ENCODE peak calls at places on chromosome 12, in eight cellular contexts. One of them, this sample, is unnamed.

GRCh38 chr12:110079477-110080400 is 31.4 kb upstream of the C12orf76 start:
- DNase-seq in body of pancreas: peak; percentile 16
- DNase-seq in keratinocyte: no peak
- DNase-seq in right atrium auricular region: peak; percentile 59
- DNase-seq in activated CD4-positive, alpha-beta T cell treated with anti-CD3 and anti-CD28 coated beads for 24 hours: peak; percentile 49
- DNase-seq in IMR-90: peak; percentile 39
- DNase-seq in HFF-Myc: no peak
- DNase-seq in SW 1271: no peak
- DNase-seq in this sample: peak; percentile 84

GRCh38 chr12:27840229-27840999 is 60.4 kb upstream of the MANSC4 start:
- DNase-seq in HFF-Myc: no peak
- DNase-seq in activated CD4-positive, alpha-beta T cell treated with anti-CD3 and anti-CD28 coated beads for 24 hours: no peak
- DNase-seq in right atrium auricular region: no peak
- DNase-seq in body of pancreas: no peak
- DNase-seq in IMR-90: no peak
- DNase-seq in SW 1271: peak; percentile 25
- DNase-seq in keratinocyte: no peak
- DNase-seq in this sample: no peak

GRCh38 chr12:47892819-47893218 is 12.0 kb downstream of the VDR start:
- DNase-seq in body of pancreas: no peak
- DNase-seq in right atrium auricular region: no peak
- DNase-seq in keratinocyte: no peak
- DNase-seq in SW 1271: no peak
- DNase-seq in HFF-Myc: no peak
- DNase-seq in activated CD4-positive, alpha-beta T cell treated with anti-CD3 and anti-CD28 coated beads for 24 hours: no peak
- DNase-seq in IMR-90: peak; percentile 56
- DNase-seq in this sample: no peak

GRCh38 chr12:128078311-128078851 is 188.6 kb upstream of the TMEM132C start:
- DNase-seq in SW 1271: no peak
- DNase-seq in keratinocyte: no peak
- DNase-seq in activated CD4-positive, alpha-beta T cell treated with anti-CD3 and anti-CD28 coated beads for 24 hours: no peak
- DNase-seq in HFF-Myc: no peak
- DNase-seq in body of pancreas: no peak
- DNase-seq in IMR-90: no peak
- DNase-seq in right atrium auricular region: no peak
- DNase-seq in this sample: no peak

GRCh38 chr12:90366286-90366685 is 588.7 kb downstream of the CCER1 start:
- DNase-seq in IMR-90: peak; percentile 36
- DNase-seq in HFF-Myc: peak; percentile 54
- DNase-seq in body of pancreas: no peak
- DNase-seq in right atrium auricular region: no peak
- DNase-seq in activated CD4-positive, alpha-beta T cell treated with anti-CD3 and anti-CD28 coated beads for 24 hours: no peak
- DNase-seq in keratinocyte: no peak
- DNase-seq in SW 1271: no peak
- DNase-seq in this sample: no peak

GRCh38 chr12:16359512-16360491 is 12.4 kb downstream of the MGST1 start:
- DNase-seq in IMR-90: peak; percentile 47
- DNase-seq in SW 1271: peak; percentile 26
- DNase-seq in right atrium auricular region: no peak
- DNase-seq in keratinocyte: no peak
- DNase-seq in activated CD4-positive, alpha-beta T cell treated with anti-CD3 and anti-CD28 coated beads for 24 hours: no peak
- DNase-seq in HFF-Myc: no peak
- DNase-seq in body of pancreas: peak; percentile 78
- DNase-seq in this sample: no peak

GRCh38 chr12:89335452-89336244 is 16.7 kb downstream of the DUSP6 start:
- DNase-seq in IMR-90: no peak
- DNase-seq in HFF-Myc: no peak
- DNase-seq in keratinocyte: no peak
- DNase-seq in right atrium auricular region: no peak
- DNase-seq in SW 1271: no peak
- DNase-seq in body of pancreas: no peak
- DNase-seq in activated CD4-positive, alpha-beta T cell treated with anti-CD3 and anti-CD28 coated beads for 24 hours: no peak
- DNase-seq in this sample: no peak

GRCh38 chr12:105386431-105386830 is 55.9 kb downstream of the C12orf75 start:
- DNase-seq in SW 1271: no peak
- DNase-seq in body of pancreas: no peak
- DNase-seq in HFF-Myc: no peak
- DNase-seq in activated CD4-positive, alpha-beta T cell treated with anti-CD3 and anti-CD28 coated beads for 24 hours: no peak
- DNase-seq in IMR-90: no peak
- DNase-seq in right atrium auricular region: no peak
- DNase-seq in keratinocyte: no peak
- DNase-seq in this sample: no peak

GRCh38 chr12:100675432-100675831 is 101.9 kb downstream of the GAS2L3 start:
- DNase-seq in IMR-90: peak; percentile 72
- DNase-seq in right atrium auricular region: no peak
- DNase-seq in body of pancreas: peak; percentile 22
- DNase-seq in activated CD4-positive, alpha-beta T cell treated with anti-CD3 and anti-CD28 coated beads for 24 hours: no peak
- DNase-seq in SW 1271: no peak
- DNase-seq in HFF-Myc: peak; percentile 22
- DNase-seq in keratinocyte: no peak
- DNase-seq in this sample: no peak

GRCh38 chr12:38543151-38543550 is 226.6 kb downstream of the ALG10B start:
- DNase-seq in HFF-Myc: no peak
- DNase-seq in body of pancreas: no peak
- DNase-seq in SW 1271: no peak
- DNase-seq in keratinocyte: no peak
- DNase-seq in IMR-90: no peak
- DNase-seq in activated CD4-positive, alpha-beta T cell treated with anti-CD3 and anti-CD28 coated beads for 24 hours: no peak
- DNase-seq in right atrium auricular region: no peak
- DNase-seq in this sample: no peak

GRCh38 chr12:114762490-114763110 is 78.6 kb upstream of the TBX3 start:
- DNase-seq in HFF-Myc: no peak
- DNase-seq in right atrium auricular region: no peak
- DNase-seq in activated CD4-positive, alpha-beta T cell treated with anti-CD3 and anti-CD28 coated beads for 24 hours: no peak
- DNase-seq in IMR-90: peak; percentile 95
- DNase-seq in keratinocyte: no peak
- DNase-seq in SW 1271: no peak
- DNase-seq in body of pancreas: no peak
- DNase-seq in this sample: no peak

GRCh38 chr12:124464062-124464461 is 103.3 kb downstream of the NCOR2 start:
- DNase-seq in IMR-90: peak; percentile 23
- DNase-seq in activated CD4-positive, alpha-beta T cell treated with anti-CD3 and anti-CD28 coated beads for 24 hours: no peak
- DNase-seq in HFF-Myc: no peak
- DNase-seq in right atrium auricular region: no peak
- DNase-seq in SW 1271: no peak
- DNase-seq in body of pancreas: no peak
- DNase-seq in keratinocyte: no peak
- DNase-seq in this sample: no peak

GRCh38 chr12:63882844-63883243 is 38.3 kb downstream of the SRGAP1 start:
- DNase-seq in HFF-Myc: no peak
- DNase-seq in activated CD4-positive, alpha-beta T cell treated with anti-CD3 and anti-CD28 coated beads for 24 hours: no peak
- DNase-seq in right atrium auricular region: no peak
- DNase-seq in SW 1271: no peak
- DNase-seq in IMR-90: peak; percentile 59
- DNase-seq in body of pancreas: no peak
- DNase-seq in keratinocyte: no peak
- DNase-seq in this sample: no peak

GRCh38 chr12:57089259-57090245 is 638 bp downstream of the NAB2 start:
- DNase-seq in keratinocyte: no peak
- DNase-seq in body of pancreas: peak; percentile 41
- DNase-seq in IMR-90: peak; percentile 51
- DNase-seq in HFF-Myc: no peak
- DNase-seq in activated CD4-positive, alpha-beta T cell treated with anti-CD3 and anti-CD28 coated beads for 24 hours: peak; percentile 26
- DNase-seq in SW 1271: peak; percentile 57
- DNase-seq in right atrium auricular region: peak; percentile 86
- DNase-seq in this sample: no peak

GRCh38 chr12:20631711-20632110 is 63.4 kb upstream of the SLCO1C1 start:
- DNase-seq in IMR-90: no peak
- DNase-seq in right atrium auricular region: no peak
- DNase-seq in body of pancreas: no peak
- DNase-seq in SW 1271: no peak
- DNase-seq in activated CD4-positive, alpha-beta T cell treated with anti-CD3 and anti-CD28 coated beads for 24 hours: no peak
- DNase-seq in keratinocyte: no peak
- DNase-seq in HFF-Myc: no peak
- DNase-seq in this sample: no peak

GRCh38 chr12:9883175-9883574 is 1.9 kb downstream of the KLRF2 start:
- DNase-seq in activated CD4-positive, alpha-beta T cell treated with anti-CD3 and anti-CD28 coated beads for 24 hours: no peak
- DNase-seq in IMR-90: no peak
- DNase-seq in HFF-Myc: no peak
- DNase-seq in body of pancreas: no peak
- DNase-seq in right atrium auricular region: no peak
- DNase-seq in SW 1271: no peak
- DNase-seq in keratinocyte: no peak
- DNase-seq in this sample: no peak

GRCh38 chr12:21759737-21760136 is 14.8 kb downstream of the KCNJ8 start:
- DNase-seq in SW 1271: no peak
- DNase-seq in keratinocyte: no peak
- DNase-seq in IMR-90: no peak
- DNase-seq in right atrium auricular region: no peak
- DNase-seq in activated CD4-positive, alpha-beta T cell treated with anti-CD3 and anti-CD28 coated beads for 24 hours: no peak
- DNase-seq in HFF-Myc: no peak
- DNase-seq in body of pancreas: no peak
- DNase-seq in this sample: no peak

GRCh38 chr12:116969615-116970575 is 59.1 kb downstream of the FBXW8 start:
- DNase-seq in right atrium auricular region: peak; percentile 60
- DNase-seq in HFF-Myc: no peak
- DNase-seq in SW 1271: no peak
- DNase-seq in IMR-90: no peak
- DNase-seq in body of pancreas: no peak
- DNase-seq in keratinocyte: no peak
- DNase-seq in activated CD4-positive, alpha-beta T cell treated with anti-CD3 and anti-CD28 coated beads for 24 hours: no peak
- DNase-seq in this sample: no peak

GRCh38 chr12:52139579-52140062 is 52.2 kb downstream of the KRT80 start:
- DNase-seq in SW 1271: peak; percentile 55
- DNase-seq in activated CD4-positive, alpha-beta T cell treated with anti-CD3 and anti-CD28 coated beads for 24 hours: no peak
- DNase-seq in right atrium auricular region: no peak
- DNase-seq in keratinocyte: no peak
- DNase-seq in body of pancreas: peak; percentile 72
- DNase-seq in IMR-90: peak; percentile 55
- DNase-seq in HFF-Myc: no peak
- DNase-seq in this sample: no peak

GRCh38 chr12:13304924-13305323 is 108.4 kb downstream of the EMP1 start:
- DNase-seq in body of pancreas: no peak
- DNase-seq in activated CD4-positive, alpha-beta T cell treated with anti-CD3 and anti-CD28 coated beads for 24 hours: no peak
- DNase-seq in right atrium auricular region: no peak
- DNase-seq in HFF-Myc: no peak
- DNase-seq in keratinocyte: no peak
- DNase-seq in IMR-90: no peak
- DNase-seq in SW 1271: no peak
- DNase-seq in this sample: no peak

GRCh38 chr12:118773956-118774723 is 207.2 kb upstream of the SRRM4 start:
- DNase-seq in activated CD4-positive, alpha-beta T cell treated with anti-CD3 and anti-CD28 coated beads for 24 hours: no peak
- DNase-seq in SW 1271: no peak
- DNase-seq in keratinocyte: no peak
- DNase-seq in right atrium auricular region: no peak
- DNase-seq in HFF-Myc: no peak
- DNase-seq in body of pancreas: no peak
- DNase-seq in IMR-90: no peak
- DNase-seq in this sample: peak; percentile 88

GRCh38 chr12:122227341-122227740 is 1.5 kb upstream of the DIABLO start:
- DNase-seq in IMR-90: no peak
- DNase-seq in activated CD4-positive, alpha-beta T cell treated with anti-CD3 and anti-CD28 coated beads for 24 hours: no peak
- DNase-seq in SW 1271: no peak
- DNase-seq in body of pancreas: no peak
- DNase-seq in keratinocyte: no peak
- DNase-seq in HFF-Myc: no peak
- DNase-seq in right atrium auricular region: no peak
- DNase-seq in this sample: no peak

GRCh38 chr12:79858518-79858917 is 76.4 kb downstream of the PPP1R12A start:
- DNase-seq in right atrium auricular region: no peak
- DNase-seq in SW 1271: no peak
- DNase-seq in activated CD4-positive, alpha-beta T cell treated with anti-CD3 and anti-CD28 coated beads for 24 hours: no peak
- DNase-seq in keratinocyte: no peak
- DNase-seq in IMR-90: peak; percentile 19
- DNase-seq in body of pancreas: no peak
- DNase-seq in HFF-Myc: no peak
- DNase-seq in this sample: no peak

GRCh38 chr12:116360579-116361403 is 83.3 kb upstream of the MED13L start:
- DNase-seq in HFF-Myc: no peak
- DNase-seq in keratinocyte: no peak
- DNase-seq in SW 1271: no peak
- DNase-seq in body of pancreas: no peak
- DNase-seq in IMR-90: no peak
- DNase-seq in activated CD4-positive, alpha-beta T cell treated with anti-CD3 and anti-CD28 coated beads for 24 hours: no peak
- DNase-seq in right atrium auricular region: no peak
- DNase-seq in this sample: no peak

GRCh38 chr12:113232787-113233585 is 11.7 kb downstream of the TPCN1 start:
- DNase-seq in activated CD4-positive, alpha-beta T cell treated with anti-CD3 and anti-CD28 coated beads for 24 hours: peak; percentile 26
- DNase-seq in keratinocyte: no peak
- DNase-seq in SW 1271: no peak
- DNase-seq in right atrium auricular region: no peak
- DNase-seq in HFF-Myc: no peak
- DNase-seq in body of pancreas: no peak
- DNase-seq in IMR-90: no peak
- DNase-seq in this sample: peak; percentile 56

GRCh38 chr12:13343380-13343779 is 146.9 kb downstream of the EMP1 start:
- DNase-seq in IMR-90: no peak
- DNase-seq in activated CD4-positive, alpha-beta T cell treated with anti-CD3 and anti-CD28 coated beads for 24 hours: no peak
- DNase-seq in body of pancreas: no peak
- DNase-seq in keratinocyte: no peak
- DNase-seq in HFF-Myc: no peak
- DNase-seq in right atrium auricular region: no peak
- DNase-seq in SW 1271: no peak
- DNase-seq in this sample: no peak

GRCh38 chr12:94231718-94232117 is 83.3 kb downstream of the PLXNC1 start:
- DNase-seq in SW 1271: no peak
- DNase-seq in body of pancreas: no peak
- DNase-seq in activated CD4-positive, alpha-beta T cell treated with anti-CD3 and anti-CD28 coated beads for 24 hours: no peak
- DNase-seq in right atrium auricular region: no peak
- DNase-seq in IMR-90: no peak
- DNase-seq in keratinocyte: no peak
- DNase-seq in HFF-Myc: no peak
- DNase-seq in this sample: no peak

GRCh38 chr12:68911197-68911718 is 21.7 kb downstream of the CPM start:
- DNase-seq in SW 1271: no peak
- DNase-seq in HFF-Myc: no peak
- DNase-seq in activated CD4-positive, alpha-beta T cell treated with anti-CD3 and anti-CD28 coated beads for 24 hours: no peak
- DNase-seq in right atrium auricular region: no peak
- DNase-seq in keratinocyte: no peak
- DNase-seq in body of pancreas: no peak
- DNase-seq in IMR-90: no peak
- DNase-seq in this sample: no peak

GRCh38 chr12:106769078-106769477 is 5.4 kb upstream of the RIC8B start:
- DNase-seq in IMR-90: peak; percentile 38
- DNase-seq in HFF-Myc: no peak
- DNase-seq in SW 1271: no peak
- DNase-seq in keratinocyte: no peak
- DNase-seq in body of pancreas: peak; percentile 38
- DNase-seq in activated CD4-positive, alpha-beta T cell treated with anti-CD3 and anti-CD28 coated beads for 24 hours: no peak
- DNase-seq in right atrium auricular region: no peak
- DNase-seq in this sample: no peak

GRCh38 chr12:104058796-104059195 is 5.5 kb upstream of the HCFC2 start:
- DNase-seq in IMR-90: no peak
- DNase-seq in body of pancreas: no peak
- DNase-seq in right atrium auricular region: no peak
- DNase-seq in HFF-Myc: no peak
- DNase-seq in activated CD4-positive, alpha-beta T cell treated with anti-CD3 and anti-CD28 coated beads for 24 hours: no peak
- DNase-seq in SW 1271: no peak
- DNase-seq in keratinocyte: peak; percentile 35
- DNase-seq in this sample: no peak

GRCh38 chr12:86137936-86138335 is 118.3 kb downstream of the MGAT4C start:
- DNase-seq in SW 1271: peak; percentile 50
- DNase-seq in keratinocyte: peak; percentile 46
- DNase-seq in right atrium auricular region: no peak
- DNase-seq in activated CD4-positive, alpha-beta T cell treated with anti-CD3 and anti-CD28 coated beads for 24 hours: no peak
- DNase-seq in HFF-Myc: peak; percentile 2
- DNase-seq in body of pancreas: no peak
- DNase-seq in IMR-90: peak; percentile 73
- DNase-seq in this sample: no peak

GRCh38 chr12:45379261-45379660 is 163.4 kb downstream of the ANO6 start:
- DNase-seq in right atrium auricular region: no peak
- DNase-seq in keratinocyte: peak; percentile 13
- DNase-seq in activated CD4-positive, alpha-beta T cell treated with anti-CD3 and anti-CD28 coated beads for 24 hours: no peak
- DNase-seq in IMR-90: peak; percentile 50
- DNase-seq in body of pancreas: no peak
- DNase-seq in SW 1271: no peak
- DNase-seq in HFF-Myc: peak; percentile 11
- DNase-seq in this sample: no peak

GRCh38 chr12:22787557-22787956 is 162.6 kb downstream of the ETNK1 start:
- DNase-seq in right atrium auricular region: no peak
- DNase-seq in activated CD4-positive, alpha-beta T cell treated with anti-CD3 and anti-CD28 coated beads for 24 hours: no peak
- DNase-seq in body of pancreas: no peak
- DNase-seq in SW 1271: no peak
- DNase-seq in IMR-90: peak; percentile 2
- DNase-seq in keratinocyte: no peak
- DNase-seq in HFF-Myc: no peak
- DNase-seq in this sample: no peak

GRCh38 chr12:106115450-106115849 is 23.3 kb downstream of the NUAK1 start:
- DNase-seq in activated CD4-positive, alpha-beta T cell treated with anti-CD3 and anti-CD28 coated beads for 24 hours: no peak
- DNase-seq in SW 1271: no peak
- DNase-seq in keratinocyte: no peak
- DNase-seq in HFF-Myc: no peak
- DNase-seq in IMR-90: no peak
- DNase-seq in right atrium auricular region: no peak
- DNase-seq in body of pancreas: no peak
- DNase-seq in this sample: no peak

This sample was measured in dorsolateral prefrontal cortex.